ENCODE peak calls at places on chromosomes 2 and 18, in five cellular contexts. One of them, this sample, is unnamed. For H3K36me3, the result is how much of the 10 kb centered on the place peaks cover.

GRCh38 chr18:74171910-74172606 is 23.7 kb downstream of the TIMM21 start:
- DNase-seq in DND-41: no peak
- DNase-seq in IMR-90: no peak
- DNase-seq in HCT116: no peak
- DNase-seq in OCI-LY7: no peak
- DNase-seq in this sample: no peak

GRCh38 chr2:67954125-67954748 is 108.6 kb downstream of the C1D start:
- DNase-seq in OCI-LY7: no peak
- DNase-seq in IMR-90: no peak
- DNase-seq in DND-41: no peak
- DNase-seq in HCT116: no peak
- DNase-seq in this sample: no peak

GRCh38 chr18:74194691-74195090 is 46.4 kb downstream of the TIMM21 start:
- DNase-seq in HCT116: no peak
- DNase-seq in DND-41: no peak
- DNase-seq in OCI-LY7: no peak
- DNase-seq in IMR-90: peak
- DNase-seq in this sample: no peak

GRCh38 chr2:227428731-227429285 is 41.1 kb upstream of the SCYGR1 start:
- DNase-seq in HCT116: no peak
- DNase-seq in OCI-LY7: no peak
- DNase-seq in DND-41: no peak
- DNase-seq in IMR-90: no peak
- DNase-seq in this sample: no peak

GRCh38 chr2:64562148-64562784 is 38.1 kb downstream of the AFTPH start:
- DNase-seq in IMR-90: peak
- DNase-seq in DND-41: no peak
- DNase-seq in HCT116: peak
- DNase-seq in OCI-LY7: peak
- DNase-seq in this sample: peak

GRCh38 chr18:74353169-74353775 is 37.6 kb downstream of the C18orf63 start:
- DNase-seq in OCI-LY7: peak
- DNase-seq in HCT116: peak
- DNase-seq in IMR-90: peak
- DNase-seq in DND-41: peak
- DNase-seq in this sample: peak

GRCh38 chr2:237743561-237744269 is 54.9 kb upstream of the RBM44 start:
- DNase-seq in DND-41: no peak
- DNase-seq in OCI-LY7: no peak
- DNase-seq in IMR-90: peak
- DNase-seq in HCT116: no peak
- DNase-seq in this sample: no peak

GRCh38 chr2:53130441-53130943 is 637.1 kb upstream of the CHAC2 start:
- DNase-seq in OCI-LY7: no peak
- DNase-seq in HCT116: no peak
- DNase-seq in DND-41: no peak
- DNase-seq in IMR-90: peak
- DNase-seq in this sample: no peak

GRCh38 chr18:6610436-6610835 is 119.1 kb upstream of the ARHGAP28 start:
- DNase-seq in OCI-LY7: no peak
- DNase-seq in DND-41: no peak
- DNase-seq in HCT116: no peak
- DNase-seq in IMR-90: no peak
- DNase-seq in this sample: no peak

GRCh38 chr2:208265807-208266640 is at the start of gene PIKFYVE:
- DNase-seq in DND-41: peak
- DNase-seq in IMR-90: peak
- DNase-seq in HCT116: peak
- DNase-seq in OCI-LY7: peak
- DNase-seq in this sample: peak

GRCh38 chr2:208265371-208265806 is 666 bp upstream of the PIKFYVE start:
- DNase-seq in DND-41: peak
- DNase-seq in OCI-LY7: peak
- DNase-seq in IMR-90: peak
- DNase-seq in HCT116: no peak
- DNase-seq in this sample: peak

GRCh38 chr2:208268553-208268952 is 2.5 kb downstream of the PIKFYVE start:
- DNase-seq in HCT116: no peak
- DNase-seq in OCI-LY7: no peak
- DNase-seq in DND-41: no peak
- DNase-seq in IMR-90: no peak
- DNase-seq in this sample: no peak

GRCh38 chr2:208266641-208267335 is 733 bp downstream of the PIKFYVE start:
- DNase-seq in HCT116: no peak
- DNase-seq in OCI-LY7: peak
- DNase-seq in IMR-90: peak
- DNase-seq in DND-41: no peak
- DNase-seq in this sample: peak

GRCh38 chr2:208269091-208269490 is 3.0 kb downstream of the PIKFYVE start:
- DNase-seq in HCT116: no peak
- DNase-seq in OCI-LY7: peak
- DNase-seq in IMR-90: no peak
- DNase-seq in DND-41: no peak
- DNase-seq in this sample: no peak
- TF ChIP-seq CTCF in HCT116: peak
- TF ChIP-seq CTCF in OCI-LY7: peak
- TF ChIP-seq CTCF in IMR-90: peak
- TF ChIP-seq CTCF in DND-41: peak
- TF ChIP-seq CTCF in this sample: peak

DNA sequence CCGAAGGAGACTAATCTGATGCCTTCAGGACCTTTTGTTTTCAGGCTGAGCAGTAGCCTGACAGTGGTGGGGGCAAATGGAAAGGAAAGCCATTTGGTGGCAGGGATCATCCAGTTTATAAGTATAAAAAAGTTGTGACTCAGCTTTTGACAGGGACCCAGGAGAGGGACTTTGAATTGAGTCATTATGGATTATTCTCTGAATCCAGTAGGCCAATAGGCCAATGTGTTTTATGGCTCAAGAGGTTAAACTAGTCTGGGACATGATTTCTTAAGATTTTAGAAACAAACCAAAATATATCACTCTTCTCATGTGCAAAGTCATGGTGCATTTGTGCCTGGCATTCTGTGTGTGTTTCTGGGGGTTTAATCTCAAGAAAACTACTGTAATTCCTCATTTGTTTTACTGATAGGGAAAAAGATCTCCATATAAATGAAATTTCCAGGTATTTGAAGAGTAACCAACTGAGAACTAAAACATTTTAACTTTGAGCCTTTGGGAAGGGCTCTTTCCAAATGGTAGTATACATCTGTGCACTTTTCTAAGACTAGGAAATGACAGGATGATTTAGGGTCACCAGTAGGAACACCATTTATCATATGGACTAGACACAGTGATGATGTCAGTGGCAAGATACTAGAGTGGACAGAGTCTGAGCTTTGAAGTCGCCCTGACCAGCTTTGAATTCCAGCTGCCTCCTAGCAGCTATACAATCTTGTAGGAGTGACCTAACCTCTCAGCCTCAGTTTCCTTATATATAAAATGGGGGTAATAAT is 56.6 kb downstream of the E2F6 start:
- DNase-seq in OCI-LY7: no peak
- DNase-seq in HCT116: no peak
- DNase-seq in DND-41: no peak
- DNase-seq in IMR-90: no peak
- DNase-seq in this sample: no peak
- H3K36me3 ChIP-seq in OCI-LY7: under half
- H3K36me3 ChIP-seq in HCT116: under half
- H3K36me3 ChIP-seq in DND-41: under half
- H3K36me3 ChIP-seq in IMR-90: under half
- H3K36me3 ChIP-seq in this sample: under half

DNA sequence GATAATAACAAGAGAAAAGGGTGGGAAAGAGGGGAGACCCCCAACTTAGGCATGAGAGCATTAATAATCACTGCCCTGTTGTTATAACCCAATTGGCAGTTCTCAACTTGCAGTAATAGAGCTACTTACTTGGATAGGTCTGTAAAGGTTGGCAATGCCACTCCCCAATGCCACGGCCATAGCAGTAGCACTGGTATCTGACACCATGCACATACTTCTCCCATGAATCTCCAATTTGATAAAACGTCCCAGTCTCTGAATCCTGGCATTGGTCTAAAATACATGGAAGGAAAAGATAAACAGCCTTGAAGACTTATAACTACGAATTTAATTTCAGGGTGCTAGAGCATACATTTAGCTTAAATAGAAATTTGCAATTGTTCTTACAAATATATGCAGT is 16.8 kb downstream of the FN1 start:
- DNase-seq in OCI-LY7: no peak
- DNase-seq in HCT116: no peak
- DNase-seq in IMR-90: no peak
- DNase-seq in DND-41: no peak
- DNase-seq in this sample: peak
- H3K4me3 ChIP-seq in OCI-LY7: no peak
- H3K4me3 ChIP-seq in HCT116: no peak
- H3K4me3 ChIP-seq in IMR-90: no peak
- H3K4me3 ChIP-seq in DND-41: no peak
- H3K4me3 ChIP-seq in this sample: no peak

GRCh38 chr2:205343103-205343502 is 339.2 kb upstream of the NRP2 start:
- DNase-seq in DND-41: no peak
- DNase-seq in OCI-LY7: no peak
- DNase-seq in IMR-90: no peak
- DNase-seq in HCT116: no peak
- DNase-seq in this sample: no peak
- TF ChIP-seq CTCF in DND-41: no peak
- TF ChIP-seq CTCF in OCI-LY7: no peak
- TF ChIP-seq CTCF in IMR-90: no peak
- TF ChIP-seq CTCF in HCT116: no peak
- TF ChIP-seq CTCF in this sample: no peak

DNA sequence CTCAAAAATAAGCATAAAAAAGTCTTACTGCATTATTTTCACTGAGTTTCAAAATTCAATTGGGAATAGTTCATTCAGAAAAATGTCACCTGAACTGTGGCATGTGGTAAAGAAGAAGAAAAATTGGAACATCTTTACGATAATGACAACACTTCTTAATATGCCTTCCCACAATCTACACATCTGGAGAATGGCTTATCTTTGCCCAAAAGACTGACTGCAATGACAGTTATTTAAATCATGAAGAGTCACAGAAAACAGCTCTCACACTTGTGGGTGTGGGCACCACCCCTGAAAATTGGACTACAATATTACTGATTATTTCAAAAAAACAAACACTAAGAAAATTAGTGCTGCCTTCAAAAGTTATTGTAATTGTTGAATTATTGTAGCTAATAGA is 152.3 kb downstream of the USP34 start:
- DNase-seq in DND-41: no peak
- DNase-seq in IMR-90: no peak
- DNase-seq in OCI-LY7: no peak
- DNase-seq in HCT116: no peak
- DNase-seq in this sample: no peak
- H3K36me3 ChIP-seq in DND-41: half or more
- H3K36me3 ChIP-seq in IMR-90: under half
- H3K36me3 ChIP-seq in OCI-LY7: half or more
- H3K36me3 ChIP-seq in HCT116: under half
- H3K36me3 ChIP-seq in this sample: under half

GRCh38 chr2:11746807-11747459 is 501 bp downstream of the LPIN1 start:
- DNase-seq in OCI-LY7: peak
- DNase-seq in IMR-90: peak
- DNase-seq in DND-41: peak
- DNase-seq in HCT116: no peak
- DNase-seq in this sample: peak

GRCh38 chr2:11749646-11750349 is 3.4 kb downstream of the LPIN1 start:
- DNase-seq in DND-41: no peak
- DNase-seq in HCT116: no peak
- DNase-seq in OCI-LY7: peak
- DNase-seq in IMR-90: peak
- DNase-seq in this sample: no peak

GRCh38 chr2:11748861-11749645 is 2.6 kb downstream of the LPIN1 start:
- DNase-seq in OCI-LY7: peak
- DNase-seq in DND-41: no peak
- DNase-seq in HCT116: no peak
- DNase-seq in IMR-90: no peak
- DNase-seq in this sample: no peak

GRCh38 chr2:11746376-11746806 is at the start of gene LPIN1:
- DNase-seq in OCI-LY7: peak
- DNase-seq in IMR-90: peak
- DNase-seq in DND-41: peak
- DNase-seq in HCT116: peak
- DNase-seq in this sample: peak

GRCh38 chr2:11748018-11748860 is 1.8 kb downstream of the LPIN1 start:
- DNase-seq in OCI-LY7: peak
- DNase-seq in IMR-90: no peak
- DNase-seq in HCT116: no peak
- DNase-seq in DND-41: no peak
- DNase-seq in this sample: no peak
- H3K4me3 ChIP-seq in OCI-LY7: peak
- H3K4me3 ChIP-seq in IMR-90: no peak
- H3K4me3 ChIP-seq in HCT116: no peak
- H3K4me3 ChIP-seq in DND-41: peak
- H3K4me3 ChIP-seq in this sample: peak

GRCh38 chr2:32284321-32284720 is 6.6 kb downstream of the YIPF4 start:
- DNase-seq in OCI-LY7: no peak
- DNase-seq in DND-41: no peak
- DNase-seq in IMR-90: peak
- DNase-seq in HCT116: no peak
- DNase-seq in this sample: no peak
- TF ChIP-seq CTCF in OCI-LY7: no peak
- TF ChIP-seq CTCF in DND-41: no peak
- TF ChIP-seq CTCF in IMR-90: no peak
- TF ChIP-seq CTCF in HCT116: no peak
- TF ChIP-seq CTCF in this sample: no peak

GRCh38 chr2:86500325-86500724 is 59.2 kb downstream of the KDM3A start:
- DNase-seq in DND-41: peak
- DNase-seq in HCT116: no peak
- DNase-seq in OCI-LY7: peak
- DNase-seq in IMR-90: no peak
- DNase-seq in this sample: no peak
- H3K36me3 ChIP-seq in DND-41: half or more
- H3K36me3 ChIP-seq in HCT116: under half
- H3K36me3 ChIP-seq in OCI-LY7: half or more
- H3K36me3 ChIP-seq in IMR-90: under half
- H3K36me3 ChIP-seq in this sample: under half